ENCODE peak calls at places on chromosome 14, in five cellular contexts. One of them, this sample, is unnamed.

GRCh38 chr14:49863483-49864262 is 11.1 kb upstream of the NEMF start:
- DNase-seq in NT2/D1: no peak
- DNase-seq in GM12878: no peak
- DNase-seq in HepG2: no peak
- DNase-seq in H1: no peak
- DNase-seq in this sample: no peak

GRCh38 chr14:56487761-56488160 is 91.8 kb upstream of the TMEM260 start:
- DNase-seq in NT2/D1: no peak
- DNase-seq in GM12878: no peak
- DNase-seq in HepG2: no peak
- DNase-seq in H1: no peak
- DNase-seq in this sample: no peak

GRCh38 chr14:33679461-33680225 is 271.2 kb downstream of the EGLN3 start:
- DNase-seq in NT2/D1: no peak
- DNase-seq in GM12878: no peak
- DNase-seq in HepG2: no peak
- DNase-seq in H1: no peak
- DNase-seq in this sample: no peak

GRCh38 chr14:30698463-30698862 is 76.3 kb downstream of the SCFD1 start:
- DNase-seq in NT2/D1: no peak
- DNase-seq in GM12878: no peak
- DNase-seq in HepG2: no peak
- DNase-seq in H1: no peak
- DNase-seq in this sample: no peak

GRCh38 chr14:68295316-68295816 is 475.8 kb downstream of the RAD51B start:
- DNase-seq in NT2/D1: no peak
- DNase-seq in GM12878: no peak
- DNase-seq in HepG2: peak
- DNase-seq in H1: no peak
- DNase-seq in this sample: peak

GRCh38 chr14:51094282-51094821 is 553 bp downstream of the TRIM9 start:
- DNase-seq in NT2/D1: no peak
- DNase-seq in GM12878: no peak
- DNase-seq in HepG2: no peak
- DNase-seq in H1: no peak
- DNase-seq in this sample: peak

GRCh38 chr14:46399049-46399448 is 252.5 kb downstream of the RPL10L start:
- DNase-seq in NT2/D1: no peak
- DNase-seq in GM12878: no peak
- DNase-seq in HepG2: no peak
- DNase-seq in H1: no peak
- DNase-seq in this sample: no peak

GRCh38 chr14:104372390-104373054 is 207.0 kb upstream of the C14orf180 start:
- DNase-seq in NT2/D1: no peak
- DNase-seq in GM12878: no peak
- DNase-seq in HepG2: no peak
- DNase-seq in H1: no peak
- DNase-seq in this sample: no peak

GRCh38 chr14:36857842-36858445 is 196.3 kb downstream of the PAX9 start:
- DNase-seq in NT2/D1: no peak
- DNase-seq in GM12878: no peak
- DNase-seq in HepG2: no peak
- DNase-seq in H1: no peak
- DNase-seq in this sample: no peak

GRCh38 chr14:21226467-21226866 is 42.8 kb downstream of the HNRNPC start:
- DNase-seq in NT2/D1: no peak
- DNase-seq in GM12878: no peak
- DNase-seq in HepG2: no peak
- DNase-seq in H1: no peak
- DNase-seq in this sample: no peak

GRCh38 chr14:86777950-86778602 is 1214.9 kb downstream of the GALC start:
- DNase-seq in NT2/D1: no peak
- DNase-seq in GM12878: no peak
- DNase-seq in HepG2: peak
- DNase-seq in H1: no peak
- DNase-seq in this sample: no peak

GRCh38 chr14:95453713-95453980 is 62.8 kb downstream of the SYNE3 start:
- DNase-seq in NT2/D1: no peak
- DNase-seq in GM12878: no peak
- DNase-seq in HepG2: no peak
- DNase-seq in H1: no peak
- DNase-seq in this sample: no peak

GRCh38 chr14:44149597-44149996 is 357.5 kb downstream of the FSCB start:
- DNase-seq in NT2/D1: peak
- DNase-seq in GM12878: no peak
- DNase-seq in HepG2: peak
- DNase-seq in H1: peak
- DNase-seq in this sample: peak

GRCh38 chr14:99983251-99984012 is 81.8 kb upstream of the EVL start:
- DNase-seq in NT2/D1: no peak
- DNase-seq in GM12878: no peak
- DNase-seq in HepG2: no peak
- DNase-seq in H1: no peak
- DNase-seq in this sample: no peak

GRCh38 chr14:30283822-30284446 is 275.0 kb upstream of the G2E3 start:
- DNase-seq in NT2/D1: peak
- DNase-seq in GM12878: no peak
- DNase-seq in HepG2: peak
- DNase-seq in H1: peak
- DNase-seq in this sample: peak

GRCh38 chr14:78902010-78902623 is 731.9 kb downstream of the NRXN3 start:
- DNase-seq in NT2/D1: peak
- DNase-seq in GM12878: no peak
- DNase-seq in HepG2: peak
- DNase-seq in H1: no peak
- DNase-seq in this sample: peak

GRCh38 chr14:95527392-95528002 is 7.4 kb upstream of the GLRX5 start:
- DNase-seq in NT2/D1: no peak
- DNase-seq in GM12878: no peak
- DNase-seq in HepG2: peak
- DNase-seq in H1: no peak
- DNase-seq in this sample: no peak

GRCh38 chr14:55297611-55298323 is 26.5 kb downstream of the FBXO34 start:
- DNase-seq in NT2/D1: no peak
- DNase-seq in GM12878: no peak
- DNase-seq in HepG2: peak
- DNase-seq in H1: no peak
- DNase-seq in this sample: no peak

GRCh38 chr14:102029956-102030355 is 56.9 kb downstream of the HSP90AA1 start:
- DNase-seq in NT2/D1: no peak
- DNase-seq in GM12878: no peak
- DNase-seq in HepG2: peak
- DNase-seq in H1: no peak
- DNase-seq in this sample: no peak

GRCh38 chr14:98889107-98889835 is 382.7 kb downstream of the BCL11B start:
- DNase-seq in NT2/D1: peak
- DNase-seq in GM12878: no peak
- DNase-seq in HepG2: no peak
- DNase-seq in H1: peak
- DNase-seq in this sample: no peak

GRCh38 chr14:60862283-60862682 is 118.6 kb downstream of the TRMT5 start:
- DNase-seq in NT2/D1: no peak
- DNase-seq in GM12878: no peak
- DNase-seq in HepG2: no peak
- DNase-seq in H1: no peak
- DNase-seq in this sample: no peak

GRCh38 chr14:93234798-93235197 is 27.7 kb downstream of the UBR7 start:
- DNase-seq in NT2/D1: no peak
- DNase-seq in GM12878: no peak
- DNase-seq in HepG2: no peak
- DNase-seq in H1: no peak
- DNase-seq in this sample: no peak

GRCh38 chr14:21723431-21724045 is 49.9 kb upstream of the OR4E1 start:
- DNase-seq in NT2/D1: peak
- DNase-seq in GM12878: no peak
- DNase-seq in HepG2: peak
- DNase-seq in H1: peak
- DNase-seq in this sample: peak

GRCh38 chr14:20631023-20631820 is 10.3 kb downstream of the OR6S1 start:
- DNase-seq in NT2/D1: no peak
- DNase-seq in GM12878: no peak
- DNase-seq in HepG2: peak
- DNase-seq in H1: no peak
- DNase-seq in this sample: peak

GRCh38 chr14:105065280-105066228 is at the start of gene GPR132:
- DNase-seq in NT2/D1: no peak
- DNase-seq in GM12878: peak
- DNase-seq in HepG2: no peak
- DNase-seq in H1: no peak
- DNase-seq in this sample: no peak

GRCh38 chr14:61188936-61189808 is 92.0 kb downstream of the TMEM30B start:
- DNase-seq in NT2/D1: peak
- DNase-seq in GM12878: no peak
- DNase-seq in HepG2: peak
- DNase-seq in H1: no peak
- DNase-seq in this sample: peak

GRCh38 chr14:21229821-21230220 is 39.4 kb downstream of the HNRNPC start:
- DNase-seq in NT2/D1: no peak
- DNase-seq in GM12878: no peak
- DNase-seq in HepG2: no peak
- DNase-seq in H1: no peak
- DNase-seq in this sample: no peak

GRCh38 chr14:104975481-104976197 is 2.5 kb downstream of the AHNAK2 start:
- DNase-seq in NT2/D1: no peak
- DNase-seq in GM12878: no peak
- DNase-seq in HepG2: no peak
- DNase-seq in H1: no peak
- DNase-seq in this sample: no peak

GRCh38 chr14:78197088-78197487 is 26.9 kb downstream of the NRXN3 start:
- DNase-seq in NT2/D1: no peak
- DNase-seq in GM12878: no peak
- DNase-seq in HepG2: no peak
- DNase-seq in H1: no peak
- DNase-seq in this sample: no peak

GRCh38 chr14:49621114-49621881 is 699 bp downstream of the MGAT2 start:
- DNase-seq in NT2/D1: no peak
- DNase-seq in GM12878: no peak
- DNase-seq in HepG2: no peak
- DNase-seq in H1: no peak
- DNase-seq in this sample: peak

GRCh38 chr14:65966188-65966587 is 520.0 kb upstream of the CCDC196 start:
- DNase-seq in NT2/D1: no peak
- DNase-seq in GM12878: no peak
- DNase-seq in HepG2: no peak
- DNase-seq in H1: no peak
- DNase-seq in this sample: no peak

DNA sequence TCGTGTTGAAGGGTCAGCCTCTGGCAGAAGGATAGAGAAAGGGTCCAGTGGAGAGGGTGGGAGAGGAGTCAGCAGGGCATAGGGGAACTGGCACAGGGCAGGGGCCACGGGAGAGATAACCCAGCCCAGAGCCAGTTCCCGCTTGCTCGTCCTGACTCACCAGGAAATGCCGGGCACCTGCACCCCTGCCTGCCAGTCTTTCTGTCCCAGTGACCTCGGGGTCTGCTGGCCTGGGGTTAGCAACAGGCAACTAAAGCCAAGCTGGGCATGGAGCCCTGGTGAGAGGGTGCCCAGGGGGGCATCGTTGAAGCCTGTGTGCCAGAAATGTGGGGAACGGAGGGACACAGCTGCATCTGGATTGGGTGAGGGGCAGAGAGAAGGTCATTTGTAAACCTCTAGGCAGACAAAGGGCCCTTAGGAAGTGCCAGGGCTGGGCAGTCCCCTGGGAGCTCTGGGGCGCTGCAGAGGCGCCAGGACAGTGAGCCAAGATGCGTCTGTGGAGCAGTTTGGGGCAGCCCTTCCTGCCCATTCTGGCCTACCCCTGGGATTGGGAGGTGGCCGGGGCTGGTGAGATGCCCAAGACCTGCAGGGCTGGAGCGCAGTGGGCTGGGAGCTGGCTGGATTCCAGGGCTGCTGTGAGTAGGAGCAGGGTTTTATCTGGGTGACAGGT is 5.5 kb downstream of the TNFAIP2 start:
- DNase-seq in NT2/D1: no peak
- DNase-seq in GM12878: no peak
- DNase-seq in HepG2: no peak
- DNase-seq in H1: no peak
- DNase-seq in this sample: no peak
- TF ChIP-seq SUZ12 in NT2/D1: no peak
- TF ChIP-seq SUZ12 in GM12878: no peak
- TF ChIP-seq SUZ12 in HepG2: no peak
- TF ChIP-seq SUZ12 in H1: no peak
- TF ChIP-seq SUZ12 in this sample: no peak

GRCh38 chr14:52325126-52325525 is 11.0 kb downstream of the PTGER2 start:
- DNase-seq in NT2/D1: no peak
- DNase-seq in GM12878: peak
- DNase-seq in HepG2: no peak
- DNase-seq in H1: no peak
- DNase-seq in this sample: no peak
- TF ChIP-seq SUZ12 in NT2/D1: no peak
- TF ChIP-seq SUZ12 in GM12878: no peak
- TF ChIP-seq SUZ12 in HepG2: no peak
- TF ChIP-seq SUZ12 in H1: no peak
- TF ChIP-seq SUZ12 in this sample: no peak

GRCh38 chr14:94382099-94382498 is 6.3 kb downstream of the SERPINA1 start:
- DNase-seq in NT2/D1: no peak
- DNase-seq in GM12878: no peak
- DNase-seq in HepG2: no peak
- DNase-seq in H1: no peak
- DNase-seq in this sample: no peak

GRCh38 chr14:94383777-94384176 is 4.6 kb downstream of the SERPINA1 start:
- DNase-seq in NT2/D1: no peak
- DNase-seq in GM12878: no peak
- DNase-seq in HepG2: no peak
- DNase-seq in H1: no peak
- DNase-seq in this sample: no peak

GRCh38 chr14:94381149-94382030 is 7.0 kb downstream of the SERPINA1 start:
- DNase-seq in NT2/D1: no peak
- DNase-seq in GM12878: no peak
- DNase-seq in HepG2: no peak
- DNase-seq in H1: no peak
- DNase-seq in this sample: no peak

GRCh38 chr14:94384342-94384741 is 4.1 kb downstream of the SERPINA1 start:
- DNase-seq in NT2/D1: no peak
- DNase-seq in GM12878: no peak
- DNase-seq in HepG2: no peak
- DNase-seq in H1: no peak
- DNase-seq in this sample: no peak

GRCh38 chr14:94382684-94383663 is 5.4 kb downstream of the SERPINA1 start:
- DNase-seq in NT2/D1: no peak
- DNase-seq in GM12878: no peak
- DNase-seq in HepG2: no peak
- DNase-seq in H1: no peak
- DNase-seq in this sample: no peak
- TF ChIP-seq SUZ12 in NT2/D1: no peak
- TF ChIP-seq SUZ12 in GM12878: no peak
- TF ChIP-seq SUZ12 in HepG2: no peak
- TF ChIP-seq SUZ12 in H1: no peak
- TF ChIP-seq SUZ12 in this sample: no peak

GRCh38 chr14:27387458-27387857 is 789.6 kb upstream of the NOVA1 start:
- DNase-seq in NT2/D1: no peak
- DNase-seq in GM12878: no peak
- DNase-seq in HepG2: no peak
- DNase-seq in H1: no peak
- DNase-seq in this sample: no peak
- TF ChIP-seq SUZ12 in NT2/D1: no peak
- TF ChIP-seq SUZ12 in GM12878: no peak
- TF ChIP-seq SUZ12 in HepG2: no peak
- TF ChIP-seq SUZ12 in H1: no peak
- TF ChIP-seq SUZ12 in this sample: no peak

This sample was measured in HEK293T.